ENCODE peak calls at places on chromosomes 2 and 18, in eight cellular contexts. L is endothelial cell; F is naive thymus-derived CD8-positive, alpha-beta T cell; D is NCI-H524; A is fibroblast of lung; M is ecto neural progenitor cell; S is activated T-helper 1 cell treated with Interleukin-2 at 50 U/mL for 16 hours; J is NCI-H1694. Y is an unnamed sample.

GRCh38 chr2:174656671-174657171 is 59.1 kb upstream of the WIPF1 start:
- DNase-seq in L (no peak), F (no peak), D (no peak), A (no peak), M (no peak), S (no peak), J (no peak), Y (no peak)

GRCh38 chr18:37578182-37578678 is 12.6 kb upstream of the CELF4 start:
- DNase-seq in L (no peak), F (no peak), D (no peak), A (no peak), M (no peak), S (no peak), J (no peak), Y (no peak)

GRCh38 chr2:100615886-100616285 is 53.1 kb downstream of the PDCL3 start:
- DNase-seq in L (no peak), F (no peak), D (no peak), A (no peak), M (peak; percentile 32), S (no peak), J (no peak), Y (no peak)

GRCh38 chr2:45982096-45982495 is 315.1 kb upstream of the EPAS1 start:
- DNase-seq in L (no peak), F (no peak), D (no peak), A (no peak), M (peak; percentile 24), S (no peak), J (no peak), Y (no peak)

GRCh38 chr2:39584283-39584972 is 81.3 kb upstream of the TMEM178A start:
- DNase-seq in L (no peak), F (no peak), D (no peak), A (peak; percentile 64), M (no peak), S (no peak), J (no peak), Y (no peak)

GRCh38 chr2:224682121-224682520 is 34.0 kb downstream of the CCDC195 start:
- DNase-seq in L (no peak), F (no peak), D (peak; percentile 43), A (no peak), M (no peak), S (no peak), J (peak; percentile 64), Y (no peak)

GRCh38 chr18:4125246-4125938 is 329.7 kb downstream of the DLGAP1 start:
- DNase-seq in L (no peak), F (no peak), D (no peak), A (no peak), M (no peak), S (no peak), J (no peak), Y (peak; percentile 7)

GRCh38 chr2:241609859-241610793 is 26.8 kb downstream of the THAP4 start:
- DNase-seq in L (peak; percentile 90), F (peak; percentile 94), D (peak; percentile 55), A (peak; percentile 65), M (peak; percentile 96), S (peak; percentile 86), J (no peak), Y (no peak)

GRCh38 chr2:27922842-27923241 is 32.3 kb downstream of the BABAM2 start:
- DNase-seq in L (no peak), F (no peak), D (no peak), A (no peak), M (no peak), S (no peak), J (no peak), Y (no peak)

GRCh38 chr18:48622911-48623431 is 84.1 kb downstream of the CTIF start:
- DNase-seq in L (no peak), F (no peak), D (no peak), A (no peak), M (no peak), S (no peak), J (peak; percentile 3), Y (no peak)

GRCh38 chr18:36294031-36294430 is 3.5 kb upstream of the FHOD3 start:
- DNase-seq in L (no peak), F (no peak), D (no peak), A (no peak), M (no peak), S (no peak), J (no peak), Y (no peak)

GRCh38 chr2:37602040-37602439 is 69.4 kb downstream of the CDC42EP3 start:
- DNase-seq in L (no peak), F (no peak), D (no peak), A (no peak), M (no peak), S (no peak), J (no peak), Y (no peak)

GRCh38 chr18:67282796-67283195 is 233.7 kb downstream of the DSEL start:
- DNase-seq in L (no peak), F (no peak), D (no peak), A (no peak), M (no peak), S (no peak), J (no peak), Y (no peak)